ENCODE peak calls at places on chromosomes 2 and 18, in four cellular contexts. Z is CD8-positive, alpha-beta memory T cell; G is adrenal gland; W is astrocyte. J is an unnamed sample.

GRCh38 chr18:80200171-80200931 is 47.0 kb downstream of the PARD6G start:
- DNase-seq in Z (no peak), G (peak; percentile 42), W (no peak), J (no peak)

GRCh38 chr2:240287496-240288086 is 147.1 kb upstream of the OTOS start:
- DNase-seq in Z (no peak), G (no peak), W (no peak), J (no peak)

GRCh38 chr18:50803579-50803978 is 16.2 kb downstream of the MRO start:
- DNase-seq in Z (no peak), G (no peak), W (no peak), J (peak; percentile 57)

GRCh38 chr2:122531803-122532344 is 776.4 kb downstream of the TSN start:
- DNase-seq in Z (no peak), G (no peak), W (no peak), J (no peak)

GRCh38 chr2:217703102-217703501 is 299.7 kb downstream of the TNS1 start:
- DNase-seq in Z (no peak), G (no peak), W (no peak), J (no peak)

GRCh38 chr2:54073796-54074195 is 41.6 kb upstream of the ACYP2 start:
- DNase-seq in Z (no peak), G (no peak), W (peak; percentile 86), J (no peak)

GRCh38 chr2:31233216-31233615 is 736 bp upstream of the EHD3 start:
- DNase-seq in Z (no peak), G (no peak), W (peak; percentile 31), J (no peak)

GRCh38 chr2:241764272-241765241 is 12.1 kb upstream of the GAL3ST2 start:
- DNase-seq in Z (no peak), G (peak; percentile 46), W (no peak), J (no peak)

GRCh38 chr2:202051499-202052161 is 18.0 kb downstream of the FZD7 start:
- DNase-seq in Z (no peak), G (no peak), W (peak; percentile 71), J (no peak)

GRCh38 chr2:202049840-202050239 is 16.2 kb downstream of the FZD7 start:
- DNase-seq in Z (no peak), G (no peak), W (no peak), J (peak; percentile 21)

GRCh38 chr2:202049092-202049728 is 15.6 kb downstream of the FZD7 start:
- DNase-seq in Z (no peak), G (no peak), W (no peak), J (no peak)

GRCh38 chr2:202052235-202052634 is 18.6 kb downstream of the FZD7 start:
- DNase-seq in Z (no peak), G (no peak), W (no peak), J (no peak)

GRCh38 chr2:202050652-202051051 is 17.0 kb downstream of the FZD7 start:
- DNase-seq in Z (no peak), G (no peak), W (no peak), J (no peak)
- H3K27ac ChIP-seq in Z (no peak overlapping the region), G (no peak overlapping the region), W (no peak overlapping the region), J (no peak overlapping the region)

GRCh38 chr18:45071959-45072358 is 391.3 kb downstream of the SETBP1 start:
- DNase-seq in Z (no peak), G (no peak), W (no peak), J (no peak)
- H3K4me3 ChIP-seq in Z (no peak overlapping the region), G (no peak overlapping the region), W (no peak overlapping the region), J (no peak overlapping the region)

DNA sequence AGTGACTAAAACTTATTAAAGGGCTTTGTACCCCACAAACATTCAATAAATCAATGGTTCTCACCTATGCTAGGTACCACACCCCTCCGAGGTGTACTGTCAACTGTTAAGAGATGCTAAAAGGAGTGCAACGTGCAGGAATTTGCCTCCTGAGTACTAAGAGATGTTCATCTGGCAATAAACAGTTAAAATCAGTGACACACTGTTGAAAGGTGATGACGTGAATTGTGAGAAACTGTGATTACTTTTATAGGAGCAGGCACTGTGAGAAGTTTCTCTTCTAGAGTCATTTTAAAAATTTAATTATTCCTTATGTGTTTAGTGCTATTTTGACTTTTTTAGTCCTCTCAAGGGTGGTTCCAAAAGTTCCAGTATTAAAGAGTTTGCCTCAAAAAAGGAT is 61.0 kb downstream of the PDE1A start:
- DNase-seq in Z (no peak), G (no peak), W (no peak), J (no peak)
- H3K27ac ChIP-seq in Z (no peak overlapping the region), G (no peak overlapping the region), W (no peak overlapping the region), J (peak overlapping the region; percentile 70)

DNA sequence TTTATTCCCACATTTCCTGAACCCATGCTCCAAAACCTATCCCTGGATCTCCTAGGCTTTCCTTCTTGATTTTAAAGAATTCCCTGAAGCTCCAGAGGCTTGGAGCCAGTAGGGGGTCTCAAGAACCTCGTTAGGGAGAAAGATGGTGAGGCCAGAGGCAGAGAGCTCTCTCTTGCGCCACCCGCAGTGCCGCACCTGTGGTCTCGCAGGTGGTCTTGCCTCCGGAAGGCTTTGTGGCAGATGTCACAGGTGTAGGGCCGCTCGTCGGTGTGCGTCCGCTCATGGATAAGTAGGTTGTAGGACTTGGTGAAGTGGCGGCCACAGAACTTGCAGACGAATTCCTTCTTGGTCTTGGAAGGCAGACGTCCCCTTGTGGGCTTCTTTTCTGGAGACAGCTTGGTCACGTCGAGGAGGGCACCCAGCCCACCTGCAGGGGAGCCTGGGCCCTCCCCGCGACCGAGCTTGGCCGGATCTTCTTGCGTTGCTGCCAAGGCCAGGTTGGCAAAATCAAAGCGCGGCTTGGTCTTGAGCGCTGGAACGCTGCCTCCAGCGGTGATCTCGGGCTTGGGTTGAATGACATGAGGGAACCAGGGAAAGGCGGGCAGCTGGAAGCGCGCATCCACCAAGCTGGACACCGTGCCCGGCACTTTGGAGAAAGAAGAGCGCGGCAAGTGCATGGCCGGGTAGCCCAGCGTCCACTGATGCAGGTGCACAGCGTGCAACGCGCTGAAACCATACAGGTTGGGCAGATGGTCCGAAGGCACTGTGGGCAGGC is 5.3 kb downstream of the OSR1 start:
- DNase-seq in Z (no peak), G (no peak), W (no peak), J (no peak)
- H3K4me3 ChIP-seq in Z (no peak overlapping the region), G (no peak overlapping the region), W (no peak overlapping the region), J (no peak overlapping the region)

GRCh38 chr2:205931388-205931787 is 154.6 kb downstream of the INO80D start:
- DNase-seq in Z (no peak), G (no peak), W (no peak), J (no peak)

GRCh38 chr2:205934443-205934842 is 151.5 kb downstream of the INO80D start:
- DNase-seq in Z (no peak), G (no peak), W (no peak), J (peak; percentile 41)

GRCh38 chr2:205925373-205926337 is 160.3 kb downstream of the INO80D start:
- DNase-seq in Z (peak; percentile 38), G (peak; percentile 86), W (peak; percentile 21), J (peak; percentile 67)

GRCh38 chr2:205929445-205930027 is 156.4 kb downstream of the INO80D start:
- DNase-seq in Z (no peak), G (no peak), W (no peak), J (peak; percentile 95)

DNA sequence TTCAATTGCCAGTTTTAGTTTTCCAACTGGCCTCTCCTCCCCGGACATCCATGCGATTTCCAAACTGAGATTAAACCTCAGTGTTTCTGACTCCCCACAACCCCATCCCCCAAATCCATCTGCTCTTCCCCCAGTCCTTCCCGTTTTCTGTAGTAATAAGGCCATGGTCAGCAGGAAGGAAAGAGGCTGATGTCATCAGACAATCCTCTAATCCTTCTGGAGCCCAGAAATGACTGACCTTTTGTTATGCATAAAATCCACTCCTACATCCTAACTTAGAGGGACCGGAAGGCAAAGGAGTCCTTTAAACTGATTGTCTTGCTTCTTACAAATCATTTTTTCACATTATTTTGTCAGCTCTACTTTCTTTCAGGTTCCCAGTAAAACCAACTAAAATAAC is 155.8 kb downstream of the INO80D start:
- DNase-seq in Z (no peak), G (no peak), W (peak; percentile 41), J (no peak)
- H3K27ac ChIP-seq in Z (no peak overlapping the region), G (peak overlapping the region; percentile 48), W (no peak overlapping the region), J (peak overlapping the region; percentile 53)

GRCh38 chr2:200308421-200309295 is 2.2 kb downstream of the SPATS2L start:
- DNase-seq in Z (no peak), G (no peak), W (peak; percentile 41), J (no peak)
- H3K4me3 ChIP-seq in Z (no peak overlapping the region), G (no peak overlapping the region), W (peak overlapping the region; percentile 88), J (no peak overlapping the region)